ENCODE peak calls at places on chromosomes 6 and 20, in nine cellular contexts. B is Peyer's patch, R is Calu3, Z is tibial nerve, A is body of pancreas, S is PC-9, Y is glutamatergic neuron, P is cardiac fibroblast, K is ovary. W is an unnamed sample.

GRCh38 chr6:137588472-137588871 is 94.3 kb upstream of the OLIG3 start:
- DNase-seq in B (no peak), R (no peak), Z (no peak), A (no peak), S (no peak), Y (no peak), P (no peak), K (no peak), W (no peak)

GRCh38 chr6:84976516-84977420 is 212.4 kb upstream of the TBX18 start:
- DNase-seq in B (no peak), R (no peak), Z (peak; percentile 7), A (no peak), S (no peak), Y (no peak), P (peak; percentile 88), K (no peak), W (no peak)

GRCh38 chr20:46438156-46438750 is 31.8 kb upstream of the ELMO2 start:
- DNase-seq in B (no peak), R (peak; percentile 49), Z (no peak), A (peak; percentile 7), S (peak; percentile 29), Y (no peak), P (peak; percentile 52), K (no peak), W (no peak)

GRCh38 chr6:29953706-29954105 is 11.4 kb downstream of the HLA-A start:
- DNase-seq in B (no peak), R (no peak), Z (no peak), A (no peak), S (no peak), Y (no peak), P (no peak), K (no peak), W (no peak)

GRCh38 chr6:129345890-129346289 is 364.1 kb downstream of the ARHGAP18 start:
- DNase-seq in B (no peak), R (no peak), Z (no peak), A (no peak), S (no peak), Y (no peak), P (peak; percentile 86), K (no peak), W (no peak)

GRCh38 chr6:134295953-134296553 is 21.9 kb downstream of the SGK1 start:
- DNase-seq in B (no peak), R (peak; percentile 24), Z (peak; percentile 59), A (peak; percentile 64), S (peak; percentile 63), Y (no peak), P (peak; percentile 100), K (peak; percentile 61), W (no peak)

GRCh38 chr20:38471245-38471644 is 1.4 kb upstream of the RALGAPB start:
- DNase-seq in B (no peak), R (no peak), Z (no peak), A (no peak), S (no peak), Y (no peak), P (no peak), K (no peak), W (no peak)

GRCh38 chr6:162442675-162443074 is 284.9 kb downstream of the PRKN start:
- DNase-seq in B (no peak), R (no peak), Z (no peak), A (peak; percentile 9), S (no peak), Y (peak; percentile 47), P (no peak), K (no peak), W (no peak)

GRCh38 chr6:29926795-29927427 is 15.4 kb upstream of the HLA-A start:
- DNase-seq in B (peak; percentile 89), R (peak; percentile 50), Z (peak; percentile 44), A (peak; percentile 65), S (peak; percentile 63), Y (peak; percentile 56), P (peak; percentile 59), K (peak; percentile 84), W (peak; percentile 87)

GRCh38 chr6:91097316-91097878 is 510.5 kb upstream of the MAP3K7 start:
- DNase-seq in B (no peak), R (no peak), Z (peak; percentile 60), A (no peak), S (no peak), Y (no peak), P (no peak), K (peak; percentile 84), W (peak; percentile 37)

GRCh38 chr20:21693322-21693721 is 12.1 kb upstream of the PAX1 start:
- DNase-seq in B (no peak), R (no peak), Z (no peak), A (no peak), S (no peak), Y (no peak), P (no peak), K (no peak), W (no peak)
- TF ChIP-seq CTCF in B (no peak), R (no peak), Z (no peak), A (no peak), S (no peak), Y (peak; percentile 60), P (no peak), K (no peak), W (no peak)

DNA sequence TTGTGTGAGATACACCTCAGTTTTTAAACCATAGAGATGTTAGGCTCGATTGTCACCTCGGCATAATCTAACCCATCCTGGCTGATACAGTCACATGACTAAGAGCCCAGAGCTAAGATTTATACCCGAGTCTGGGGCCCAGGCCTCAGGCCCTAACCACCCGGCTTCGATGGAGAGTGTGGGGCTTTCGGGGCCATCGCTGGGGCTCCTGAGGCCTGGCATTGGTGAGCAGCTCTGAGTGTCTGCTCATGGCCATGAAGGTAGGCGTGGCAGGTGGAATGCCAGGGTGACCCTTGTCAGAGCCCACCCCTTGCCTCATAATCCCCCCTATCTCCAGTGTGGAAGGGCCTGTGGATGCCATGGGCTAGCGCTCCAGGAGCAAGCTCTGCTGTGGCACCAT is 164.3 kb downstream of the BMP7 start:
- DNase-seq in B (no peak), R (no peak), Z (no peak), A (no peak), S (no peak), Y (no peak), P (no peak), K (no peak), W (no peak)
- TF ChIP-seq CTCF in B (no peak), R (no peak), Z (no peak), A (no peak), S (no peak), Y (no peak), P (no peak), K (no peak), W (no peak)

GRCh38 chr6:53178837-53179432 is 30.3 kb upstream of the GCM1 start:
- DNase-seq in B (no peak), R (no peak), Z (no peak), A (no peak), S (no peak), Y (no peak), P (no peak), K (no peak), W (no peak)
- TF ChIP-seq CTCF in B (no peak), R (no peak), Z (no peak), A (no peak), S (no peak), Y (no peak), P (no peak), K (no peak), W (no peak)

GRCh38 chr6:4512101-4512500 is 264.1 kb upstream of the CDYL start:
- DNase-seq in B (no peak), R (no peak), Z (no peak), A (no peak), S (no peak), Y (no peak), P (no peak), K (no peak), W (no peak)

GRCh38 chr6:4511626-4512010 is 264.6 kb upstream of the CDYL start:
- DNase-seq in B (no peak), R (no peak), Z (no peak), A (no peak), S (no peak), Y (no peak), P (no peak), K (no peak), W (no peak)

GRCh38 chr6:4510317-4510716 is 265.9 kb upstream of the CDYL start:
- DNase-seq in B (no peak), R (no peak), Z (no peak), A (no peak), S (no peak), Y (no peak), P (no peak), K (no peak), W (no peak)

GRCh38 chr6:4510906-4511625 is 265.1 kb upstream of the CDYL start:
- DNase-seq in B (no peak), R (no peak), Z (no peak), A (no peak), S (no peak), Y (no peak), P (no peak), K (no peak), W (no peak)

DNA sequence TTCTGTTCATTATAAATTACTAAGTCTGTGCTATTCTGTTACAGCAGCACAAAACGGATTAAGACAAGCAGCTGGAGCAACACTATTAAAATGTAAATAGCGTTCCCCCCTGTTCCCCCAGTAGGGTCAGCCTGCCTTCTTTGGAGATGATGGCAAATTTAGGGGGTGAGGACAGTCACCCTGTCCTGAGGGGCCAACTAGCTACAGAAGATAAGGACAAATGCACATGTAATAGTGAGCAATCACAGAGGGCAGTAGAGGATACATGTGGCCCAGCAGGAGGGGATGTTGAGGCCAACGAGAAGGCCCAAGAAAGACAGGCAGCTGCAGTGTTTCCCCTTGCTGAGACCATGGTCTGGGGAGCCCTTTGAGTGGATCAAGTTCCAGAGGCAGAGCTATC is 266.7 kb upstream of the CDYL start:
- DNase-seq in B (no peak), R (no peak), Z (no peak), A (no peak), S (no peak), Y (no peak), P (no peak), K (no peak), W (no peak)
- TF ChIP-seq CTCF in B (no peak), R (no peak), Z (no peak), A (no peak), S (no peak), Y (no peak), P (no peak), K (no peak), W (no peak)

GRCh38 chr6:106608080-106608668 is 21.1 kb downstream of the RTN4IP1 start:
- DNase-seq in B (no peak), R (peak; percentile 58), Z (peak; percentile 56), A (peak; percentile 64), S (peak; percentile 10), Y (no peak), P (peak; percentile 81), K (no peak), W (no peak)

GRCh38 chr6:106611030-106611429 is 18.3 kb downstream of the RTN4IP1 start:
- DNase-seq in B (no peak), R (no peak), Z (no peak), A (no peak), S (no peak), Y (no peak), P (no peak), K (no peak), W (no peak)

GRCh38 chr6:106612956-106613516 is 16.3 kb downstream of the RTN4IP1 start:
- DNase-seq in B (no peak), R (no peak), Z (no peak), A (no peak), S (no peak), Y (no peak), P (no peak), K (no peak), W (no peak)

GRCh38 chr6:106613590-106613989 is 15.7 kb downstream of the RTN4IP1 start:
- DNase-seq in B (no peak), R (no peak), Z (no peak), A (no peak), S (no peak), Y (no peak), P (no peak), K (no peak), W (no peak)

GRCh38 chr6:106609699-106610098 is 19.6 kb downstream of the RTN4IP1 start:
- DNase-seq in B (no peak), R (peak; percentile 48), Z (no peak), A (peak; percentile 56), S (peak; percentile 29), Y (peak; percentile 37), P (peak; percentile 12), K (no peak), W (no peak)
- TF ChIP-seq CTCF in B (peak; percentile 22), R (peak; percentile 47), Z (no peak), A (peak; percentile 57), S (peak; percentile 66), Y (peak; percentile 16), P (peak; percentile 11), K (no peak), W (no peak)

W was measured in heart left ventricle.